ENCODE peak calls at places on chromosomes 13 and 19, in six cellular contexts. A is activated CD4-positive, alpha-beta T cell treated with anti-CD3 and anti-CD28 coated beads, Interleukin-2, amount 10 ng/mL, durations not matched to agents 7 days and 5 days; O is T1000; Y is thoracic aorta; C is iris pigment epithelial cell; D is activated B cell treated with CpG ODN at 0.5 μM for 24 hours. S is an unnamed sample.

GRCh38 chr19:45972944-45973525 is 630 bp downstream of the NOVA2 start:
- DNase-seq in A (no peak), O (no peak), Y (no peak), C (no peak), D (no peak), S (no peak)

GRCh38 chr19:35236638-35237400 is 8.3 kb upstream of the FAM187B start:
- DNase-seq in A (no peak), O (no peak), Y (no peak), C (no peak), D (peak), S (peak)

GRCh38 chr19:55443045-55443823 is at the start of gene SHISA7:
- DNase-seq in A (no peak), O (no peak), Y (no peak), C (no peak), D (no peak), S (no peak)

GRCh38 chr13:49098771-49099512 is 121.2 kb upstream of the MLNR start:
- DNase-seq in A (no peak), O (no peak), Y (no peak), C (no peak), D (no peak), S (peak)

GRCh38 chr19:53908933-53909415 is at the start of gene CACNG7:
- DNase-seq in A (no peak), O (no peak), Y (no peak), C (no peak), D (no peak), S (no peak)

GRCh38 chr19:1509589-1510441 is 3.0 kb downstream of the ADAMTSL5 start:
- DNase-seq in A (no peak), O (no peak), Y (no peak), C (no peak), D (no peak), S (no peak)

GRCh38 chr13:41833851-41834250 is 127.1 kb downstream of the VWA8 start:
- DNase-seq in A (no peak), O (no peak), Y (no peak), C (no peak), D (no peak), S (no peak)

GRCh38 chr13:45396548-45397095 is 21.6 kb downstream of the SLC25A30 start:
- DNase-seq in A (peak), O (no peak), Y (no peak), C (peak), D (no peak), S (no peak)

S was measured in NAMALWA.